ENCODE peak calls at places on chromosome 6, in six cellular contexts. I, E, H, W, Q and B are unnamed samples.

GRCh38 chr6:107666084-107666981 is 157.8 kb downstream of the SCML4 start:
- DNase-seq in I (no peak), E (no peak), H (no peak), W (no peak), Q (no peak), B (no peak)

GRCh38 chr6:80742481-80742880 is 636.0 kb downstream of the BCKDHB start:
- DNase-seq in I (peak), E (no peak), H (no peak), W (no peak), Q (no peak), B (peak)

GRCh38 chr6:148144917-148145521 is 197.6 kb upstream of the SASH1 start:
- DNase-seq in I (peak), E (peak), H (no peak), W (peak), Q (peak), B (peak)

GRCh38 chr6:147906361-147906760 is 397.9 kb downstream of the SAMD5 start:
- DNase-seq in I (peak), E (no peak), H (no peak), W (no peak), Q (no peak), B (no peak)

GRCh38 chr6:154450498-154450897 is 60.0 kb downstream of the CNKSR3 start:
- DNase-seq in I (no peak), E (no peak), H (no peak), W (no peak), Q (no peak), B (peak)

GRCh38 chr6:66896415-66896814 is 1189.4 kb upstream of the EYS start:
- DNase-seq in I (peak), E (no peak), H (no peak), W (no peak), Q (no peak), B (no peak)

GRCh38 chr6:44655368-44656342 is 268.1 kb downstream of the CDC5L start:
- DNase-seq in I (peak), E (peak), H (no peak), W (peak), Q (peak), B (peak)

GRCh38 chr6:69456086-69456485 is 340.7 kb downstream of the LMBRD1 start:
- DNase-seq in I (no peak), E (no peak), H (no peak), W (no peak), Q (no peak), B (no peak)

GRCh38 chr6:107545761-107546160 is 55.8 kb downstream of the SOBP start:
- DNase-seq in I (no peak), E (no peak), H (no peak), W (no peak), Q (no peak), B (no peak)

GRCh38 chr6:159525445-159526031 is 167.5 kb downstream of the SOD2 start:
- DNase-seq in I (no peak), E (no peak), H (no peak), W (no peak), Q (no peak), B (no peak)

GRCh38 chr6:149015877-149016525 is 269.2 kb downstream of the UST start:
- DNase-seq in I (no peak), E (no peak), H (no peak), W (no peak), Q (no peak), B (no peak)

GRCh38 chr6:167706313-167707109 is 120.2 kb upstream of the AFDN start:
- DNase-seq in I (no peak), E (no peak), H (no peak), W (peak), Q (peak), B (peak)

GRCh38 chr6:96832780-96833179 is 4.5 kb downstream of the GPR63 start:
- DNase-seq in I (no peak), E (no peak), H (no peak), W (no peak), Q (no peak), B (no peak)